ENCODE peak calls at places on chromosome 9, in ten cellular contexts. K, V, Z, S, W, T, E, J, L and F are unnamed samples.
A peak's percentile ranks its signal among the peaks of the same experiment; 100 is the strongest.

GRCh38 chr9:83544002-83544698 is 5.9 kb upstream of the FRMD3 start:
- DNase-seq in K (no peak), V (no peak), Z (peak; percentile 88), S (peak; percentile 81), W (peak; percentile 58), T (no peak), E (peak; percentile 36), J (peak; percentile 80), L (peak; percentile 48), F (peak; percentile 16)

GRCh38 chr9:33106827-33107621 is 30.6 kb upstream of the SMU1 start:
- DNase-seq in K (peak; percentile 58), V (no peak), Z (peak; percentile 88), S (peak; percentile 73), W (peak; percentile 76), T (peak; percentile 85), E (peak; percentile 42), J (peak; percentile 83), L (no peak), F (no peak)

GRCh38 chr9:106675780-106676179 is 187.2 kb upstream of the ZNF462 start:
- DNase-seq in K (peak; percentile 36), V (no peak), Z (no peak), S (peak; percentile 59), W (peak; percentile 79), T (no peak), E (peak; percentile 14), J (peak; percentile 14), L (no peak), F (no peak)

GRCh38 chr9:112777914-112778313 is 27.4 kb downstream of the SNX30 start:
- DNase-seq in K (no peak), V (no peak), Z (no peak), S (peak; percentile 31), W (no peak), T (no peak), E (no peak), J (peak; percentile 56), L (no peak), F (no peak)

GRCh38 chr9:99464568-99464967 is 242.5 kb downstream of the SEC61B start:
- DNase-seq in K (no peak), V (no peak), Z (no peak), S (no peak), W (no peak), T (no peak), E (no peak), J (no peak), L (no peak), F (no peak)

GRCh38 chr9:134181648-134182034 is 17.3 kb upstream of the RNU6ATAC start:
- DNase-seq in K (no peak), V (no peak), Z (no peak), S (no peak), W (no peak), T (peak; percentile 75), E (no peak), J (no peak), L (no peak), F (no peak)

GRCh38 chr9:31950756-31951155 is 433.7 kb upstream of the ACO1 start:
- DNase-seq in K (no peak), V (no peak), Z (no peak), S (no peak), W (no peak), T (no peak), E (no peak), J (no peak), L (no peak), F (no peak)

GRCh38 chr9:15310448-15310847 is 3.4 kb upstream of the TTC39B start:
- DNase-seq in K (no peak), V (peak; percentile 16), Z (no peak), S (no peak), W (no peak), T (no peak), E (no peak), J (no peak), L (no peak), F (no peak)

GRCh38 chr9:129726322-129727160 is 26.3 kb downstream of the PTGES start:
- DNase-seq in K (peak; percentile 68), V (peak; percentile 57), Z (peak; percentile 83), S (peak; percentile 63), W (peak; percentile 88), T (peak; percentile 95), E (peak; percentile 78), J (peak; percentile 83), L (peak; percentile 67), F (no peak)

GRCh38 chr9:124395826-124396225 is 19.4 kb downstream of the PSMB7 start:
- DNase-seq in K (no peak), V (no peak), Z (no peak), S (no peak), W (no peak), T (no peak), E (no peak), J (no peak), L (no peak), F (no peak)

GRCh38 chr9:124399323-124399962 is 15.8 kb downstream of the PSMB7 start:
- DNase-seq in K (peak; percentile 46), V (no peak), Z (peak; percentile 44), S (no peak), W (peak; percentile 81), T (no peak), E (peak; percentile 31), J (peak; percentile 75), L (no peak), F (no peak)

GRCh38 chr9:124398191-124398590 is 17.1 kb downstream of the PSMB7 start:
- DNase-seq in K (no peak), V (no peak), Z (no peak), S (no peak), W (no peak), T (no peak), E (no peak), J (no peak), L (no peak), F (no peak)

GRCh38 chr9:124403246-124403645 is 12.0 kb downstream of the PSMB7 start:
- DNase-seq in K (no peak), V (no peak), Z (no peak), S (no peak), W (no peak), T (no peak), E (no peak), J (no peak), L (no peak), F (no peak)

DNA sequence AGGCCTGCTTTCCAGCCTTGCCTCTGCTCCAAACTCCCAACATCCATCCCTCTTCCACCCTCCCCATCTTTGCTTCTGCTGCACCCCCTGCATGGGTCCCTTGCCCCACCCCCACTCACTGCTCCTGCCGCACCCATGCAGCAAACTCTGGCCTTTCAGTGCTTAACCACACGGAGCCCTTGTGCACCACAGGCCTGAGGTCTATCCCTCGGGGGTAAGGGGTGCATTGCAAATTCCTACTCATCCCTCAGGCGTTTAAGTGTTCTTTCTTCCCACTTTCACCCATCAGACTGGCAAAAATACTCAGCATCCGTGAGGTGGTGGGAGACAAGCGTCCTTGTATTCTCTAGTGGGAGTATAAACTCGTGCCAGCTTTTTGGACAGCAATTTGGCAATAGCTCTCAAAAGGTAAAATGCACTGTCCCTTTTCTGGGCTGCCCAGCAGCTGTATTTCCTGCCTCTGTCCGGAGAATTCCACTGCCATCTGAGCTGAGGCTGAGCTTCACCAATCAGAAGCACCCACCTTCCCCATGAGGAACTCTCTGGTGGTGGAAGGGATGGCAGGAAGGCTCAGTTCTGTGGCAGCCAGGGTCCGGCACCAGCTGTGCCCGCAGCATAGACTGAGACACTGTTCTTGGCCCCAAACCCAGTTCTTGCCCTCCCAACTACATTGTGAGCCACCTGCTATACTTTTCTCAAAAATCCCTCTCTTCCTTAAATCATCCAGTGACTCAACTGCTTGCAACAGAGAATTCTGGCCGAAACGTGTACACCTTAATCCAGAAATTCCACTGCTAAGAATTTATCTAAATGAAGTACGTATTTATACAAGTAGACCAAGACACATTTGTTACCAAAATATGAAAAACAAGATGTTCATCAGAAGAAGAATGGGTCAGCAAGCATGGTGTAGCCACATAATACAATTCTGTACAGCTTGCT is 15.0 kb downstream of the PSMB7 start:
- DNase-seq in K (no peak), V (no peak), Z (no peak), S (peak; percentile 42), W (no peak), T (no peak), E (no peak), J (no peak), L (no peak), F (no peak)
- H3K4me3 ChIP-seq in K (no peak overlapping the region), V (no peak overlapping the region), Z (no peak overlapping the region), S (no peak overlapping the region), W (no peak overlapping the region), T (no peak overlapping the region), E (no peak overlapping the region), J (no peak overlapping the region), L (no peak overlapping the region), F (no peak overlapping the region)

GRCh38 chr9:131612851-131613250 is 67.5 kb downstream of the PRRT1B start:
- DNase-seq in K (no peak), V (no peak), Z (no peak), S (no peak), W (no peak), T (no peak), E (peak; percentile 2), J (no peak), L (no peak), F (no peak)
- TF ChIP-seq CTCF in K (no peak), V (no peak), Z (no peak), S (no peak), W (no peak), T (no peak), E (no peak), J (no peak), L (no peak), F (no peak)

DNA sequence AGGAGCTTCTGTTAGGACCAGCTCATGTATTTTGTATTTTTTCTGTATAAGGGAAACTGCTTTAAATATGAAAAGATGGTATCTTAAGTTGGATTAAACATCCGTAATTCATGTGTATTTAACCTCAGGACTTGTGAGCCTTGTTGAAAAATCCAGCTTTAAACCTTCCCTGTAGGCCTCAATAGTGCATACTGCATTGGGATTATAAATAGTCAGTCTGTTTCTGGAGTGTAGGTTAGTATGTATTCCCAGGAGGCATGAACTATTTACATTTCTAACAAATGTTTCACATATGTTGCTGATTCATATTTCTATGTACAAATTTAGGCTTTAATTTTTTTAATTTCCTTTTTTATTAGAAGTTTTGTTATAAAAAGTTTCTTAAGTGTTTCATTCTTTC is 137.9 kb upstream of the GRHPR start:
- DNase-seq in K (no peak), V (no peak), Z (no peak), S (no peak), W (no peak), T (no peak), E (no peak), J (peak; percentile 36), L (no peak), F (no peak)
- H3K4me3 ChIP-seq in K (no peak overlapping the region), V (no peak overlapping the region), Z (no peak overlapping the region), S (no peak overlapping the region), W (no peak overlapping the region), T (no peak overlapping the region), E (no peak overlapping the region), J (no peak overlapping the region), L (no peak overlapping the region), F (no peak overlapping the region)

DNA sequence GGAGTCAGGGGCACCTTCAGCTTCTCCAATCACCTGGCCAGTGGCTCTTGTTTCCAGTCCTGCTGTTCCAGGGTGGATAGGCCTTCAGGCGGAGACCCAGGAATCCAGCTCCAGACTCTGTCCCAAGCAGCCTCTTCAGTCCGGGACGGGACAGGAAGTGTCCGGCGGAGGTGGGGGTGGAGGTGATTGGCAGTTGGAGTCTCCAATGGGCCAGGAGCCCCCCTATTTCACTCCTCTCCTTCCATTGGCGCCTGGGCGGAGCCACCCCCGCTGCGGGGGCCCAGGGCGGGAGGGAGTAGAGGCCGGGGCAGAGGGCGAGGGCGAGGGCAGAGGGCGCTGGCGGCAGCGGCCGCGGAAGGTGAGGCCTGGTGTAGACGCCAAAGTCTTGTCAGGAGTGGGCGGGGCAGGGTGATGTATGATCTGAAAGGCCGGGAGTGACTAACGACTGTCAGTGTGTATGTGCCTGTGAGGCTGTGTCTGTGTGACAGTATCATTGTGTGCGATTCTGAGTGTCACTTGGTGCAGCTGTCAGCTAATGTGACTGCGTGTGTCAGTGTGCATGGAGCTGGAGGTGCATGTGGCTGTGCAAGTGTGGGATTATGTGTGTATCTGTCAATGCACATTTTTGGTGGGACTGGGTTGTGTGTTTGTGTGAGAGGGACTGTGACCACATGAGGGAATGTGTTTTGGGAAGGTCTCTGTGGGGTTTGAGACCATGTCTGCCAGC is at the start of gene IL11RA:
- DNase-seq in K (peak; percentile 93), V (peak; percentile 36), Z (peak; percentile 82), S (peak; percentile 85), W (peak; percentile 96), T (peak; percentile 96), E (peak; percentile 91), J (peak; percentile 86), L (peak; percentile 93), F (no peak)
- TF ChIP-seq CTCF in K (peak; percentile 10), V (no peak), Z (no peak), S (no peak), W (no peak), T (no peak), E (no peak), J (no peak), L (no peak), F (no peak)